ENCODE peak calls at places on chromosomes 13 and 19, in ten cellular contexts. One of them, this sample, is unnamed.
A peak's percentile ranks its signal among the peaks of the same experiment; 100 is the strongest.

GRCh38 chr19:56838930-56839664 is 1.4 kb downstream of the PEG3 start:
- DNase-seq in WERI-Rb-1: peak; percentile 98
- DNase-seq in ovary: peak; percentile 97
- DNase-seq in OCI-LY7: no peak
- DNase-seq in colonic mucosa: peak; percentile 72
- DNase-seq in neural crest cell: no peak
- DNase-seq in breast epithelium: peak; percentile 99
- DNase-seq in mesothelial cell of epicardium: no peak
- DNase-seq in GM10248: no peak
- DNase-seq in fibroblast of pulmonary artery: peak; percentile 77
- DNase-seq in this sample: no peak

GRCh38 chr13:46383383-46383782 is 3.7 kb downstream of the RUBCNL start:
- DNase-seq in ovary: no peak
- DNase-seq in OCI-LY7: peak; percentile 89
- DNase-seq in fibroblast of pulmonary artery: no peak
- DNase-seq in GM10248: no peak
- DNase-seq in WERI-Rb-1: no peak
- DNase-seq in breast epithelium: no peak
- DNase-seq in neural crest cell: no peak
- DNase-seq in mesothelial cell of epicardium: no peak
- DNase-seq in colonic mucosa: no peak
- DNase-seq in this sample: no peak

GRCh38 chr19:16373989-16374388 is 49.4 kb downstream of the KLF2 start:
- DNase-seq in GM10248: no peak
- DNase-seq in ovary: no peak
- DNase-seq in breast epithelium: no peak
- DNase-seq in WERI-Rb-1: no peak
- DNase-seq in neural crest cell: no peak
- DNase-seq in mesothelial cell of epicardium: no peak
- DNase-seq in colonic mucosa: no peak
- DNase-seq in fibroblast of pulmonary artery: no peak
- DNase-seq in OCI-LY7: no peak
- DNase-seq in this sample: no peak

GRCh38 chr19:33297401-33298145 is 4.8 kb downstream of the CEBPA start:
- DNase-seq in breast epithelium: no peak
- DNase-seq in colonic mucosa: no peak
- DNase-seq in OCI-LY7: no peak
- DNase-seq in WERI-Rb-1: no peak
- DNase-seq in mesothelial cell of epicardium: no peak
- DNase-seq in neural crest cell: no peak
- DNase-seq in ovary: no peak
- DNase-seq in GM10248: no peak
- DNase-seq in fibroblast of pulmonary artery: no peak
- DNase-seq in this sample: no peak

GRCh38 chr19:10562609-10563008 is 3.2 kb downstream of the KRI1 start:
- DNase-seq in WERI-Rb-1: no peak
- DNase-seq in neural crest cell: no peak
- DNase-seq in breast epithelium: no peak
- DNase-seq in fibroblast of pulmonary artery: no peak
- DNase-seq in mesothelial cell of epicardium: no peak
- DNase-seq in GM10248: no peak
- DNase-seq in ovary: no peak
- DNase-seq in colonic mucosa: no peak
- DNase-seq in OCI-LY7: no peak
- DNase-seq in this sample: no peak

GRCh38 chr19:35585844-35586243 is at the start of gene PMIS2:
- DNase-seq in colonic mucosa: no peak
- DNase-seq in mesothelial cell of epicardium: no peak
- DNase-seq in breast epithelium: no peak
- DNase-seq in ovary: no peak
- DNase-seq in fibroblast of pulmonary artery: no peak
- DNase-seq in OCI-LY7: peak; percentile 37
- DNase-seq in neural crest cell: no peak
- DNase-seq in WERI-Rb-1: peak; percentile 21
- DNase-seq in GM10248: no peak
- DNase-seq in this sample: no peak

GRCh38 chr13:57627663-57628062 is 3.9 kb upstream of the PCDH17 start:
- DNase-seq in WERI-Rb-1: no peak
- DNase-seq in mesothelial cell of epicardium: no peak
- DNase-seq in neural crest cell: no peak
- DNase-seq in OCI-LY7: peak; percentile 43
- DNase-seq in breast epithelium: no peak
- DNase-seq in ovary: no peak
- DNase-seq in fibroblast of pulmonary artery: peak; percentile 51
- DNase-seq in colonic mucosa: no peak
- DNase-seq in GM10248: no peak
- DNase-seq in this sample: peak; percentile 46

GRCh38 chr13:76879211-76879875 is 6.9 kb downstream of the KCTD12 start:
- DNase-seq in ovary: peak; percentile 27
- DNase-seq in OCI-LY7: no peak
- DNase-seq in mesothelial cell of epicardium: no peak
- DNase-seq in breast epithelium: peak; percentile 57
- DNase-seq in fibroblast of pulmonary artery: peak; percentile 96
- DNase-seq in neural crest cell: no peak
- DNase-seq in GM10248: peak; percentile 53
- DNase-seq in colonic mucosa: peak; percentile 46
- DNase-seq in WERI-Rb-1: no peak
- DNase-seq in this sample: peak; percentile 56

GRCh38 chr13:77554079-77554478 is 18.6 kb downstream of the SCEL start:
- DNase-seq in breast epithelium: no peak
- DNase-seq in WERI-Rb-1: no peak
- DNase-seq in mesothelial cell of epicardium: no peak
- DNase-seq in neural crest cell: no peak
- DNase-seq in GM10248: no peak
- DNase-seq in ovary: no peak
- DNase-seq in fibroblast of pulmonary artery: no peak
- DNase-seq in OCI-LY7: no peak
- DNase-seq in colonic mucosa: no peak
- DNase-seq in this sample: no peak

GRCh38 chr19:35095667-35096368 is 19.8 kb upstream of the FXYD3 start:
- DNase-seq in breast epithelium: peak; percentile 66
- DNase-seq in ovary: no peak
- DNase-seq in mesothelial cell of epicardium: no peak
- DNase-seq in colonic mucosa: no peak
- DNase-seq in neural crest cell: no peak
- DNase-seq in GM10248: no peak
- DNase-seq in WERI-Rb-1: peak; percentile 96
- DNase-seq in fibroblast of pulmonary artery: no peak
- DNase-seq in OCI-LY7: no peak
- DNase-seq in this sample: no peak

GRCh38 chr13:78177306-78177705 is 258.7 kb upstream of the EDNRB start:
- DNase-seq in GM10248: no peak
- DNase-seq in fibroblast of pulmonary artery: no peak
- DNase-seq in mesothelial cell of epicardium: no peak
- DNase-seq in OCI-LY7: no peak
- DNase-seq in neural crest cell: no peak
- DNase-seq in ovary: no peak
- DNase-seq in WERI-Rb-1: no peak
- DNase-seq in colonic mucosa: no peak
- DNase-seq in breast epithelium: no peak
- DNase-seq in this sample: no peak

GRCh38 chr19:50205681-50206138 is 2.3 kb downstream of the MYH14 start:
- DNase-seq in GM10248: no peak
- DNase-seq in OCI-LY7: no peak
- DNase-seq in ovary: no peak
- DNase-seq in fibroblast of pulmonary artery: no peak
- DNase-seq in colonic mucosa: peak; percentile 94
- DNase-seq in WERI-Rb-1: no peak
- DNase-seq in breast epithelium: peak; percentile 71
- DNase-seq in mesothelial cell of epicardium: no peak
- DNase-seq in neural crest cell: no peak
- DNase-seq in this sample: no peak

GRCh38 chr19:49916839-49917733 is 11.9 kb upstream of the ATF5 start:
- DNase-seq in ovary: no peak
- DNase-seq in GM10248: peak; percentile 43
- DNase-seq in neural crest cell: no peak
- DNase-seq in mesothelial cell of epicardium: no peak
- DNase-seq in WERI-Rb-1: no peak
- DNase-seq in fibroblast of pulmonary artery: no peak
- DNase-seq in OCI-LY7: no peak
- DNase-seq in colonic mucosa: no peak
- DNase-seq in breast epithelium: no peak
- DNase-seq in this sample: peak; percentile 52

GRCh38 chr13:111901301-111901905 is 165.5 kb upstream of the SOX1 start:
- DNase-seq in GM10248: no peak
- DNase-seq in fibroblast of pulmonary artery: no peak
- DNase-seq in OCI-LY7: no peak
- DNase-seq in WERI-Rb-1: no peak
- DNase-seq in mesothelial cell of epicardium: no peak
- DNase-seq in breast epithelium: no peak
- DNase-seq in ovary: no peak
- DNase-seq in neural crest cell: no peak
- DNase-seq in colonic mucosa: no peak
- DNase-seq in this sample: no peak

GRCh38 chr13:20988033-20988908 is 73.1 kb downstream of the LATS2 start:
- DNase-seq in OCI-LY7: no peak
- DNase-seq in fibroblast of pulmonary artery: no peak
- DNase-seq in neural crest cell: no peak
- DNase-seq in breast epithelium: no peak
- DNase-seq in colonic mucosa: no peak
- DNase-seq in ovary: no peak
- DNase-seq in WERI-Rb-1: no peak
- DNase-seq in mesothelial cell of epicardium: no peak
- DNase-seq in GM10248: no peak
- DNase-seq in this sample: no peak
- TF ChIP-seq CTCF in OCI-LY7: no peak
- TF ChIP-seq CTCF in fibroblast of pulmonary artery: no peak
- TF ChIP-seq CTCF in neural crest cell: no peak
- TF ChIP-seq CTCF in breast epithelium: no peak
- TF ChIP-seq CTCF in colonic mucosa: no peak
- TF ChIP-seq CTCF in ovary: no peak
- TF ChIP-seq CTCF in WERI-Rb-1: no peak
- TF ChIP-seq CTCF in mesothelial cell of epicardium: no peak
- TF ChIP-seq CTCF in GM10248: no peak
- TF ChIP-seq CTCF in this sample: no peak

GRCh38 chr13:32164622-32165268 is 133.2 kb downstream of the FRY start:
- DNase-seq in fibroblast of pulmonary artery: peak; percentile 82
- DNase-seq in WERI-Rb-1: peak; percentile 70
- DNase-seq in mesothelial cell of epicardium: no peak
- DNase-seq in breast epithelium: no peak
- DNase-seq in colonic mucosa: peak; percentile 48
- DNase-seq in ovary: no peak
- DNase-seq in neural crest cell: peak; percentile 32
- DNase-seq in OCI-LY7: peak; percentile 69
- DNase-seq in GM10248: peak; percentile 22
- DNase-seq in this sample: peak; percentile 14
- TF ChIP-seq CTCF in fibroblast of pulmonary artery: peak; percentile 86
- TF ChIP-seq CTCF in WERI-Rb-1: peak; percentile 77
- TF ChIP-seq CTCF in mesothelial cell of epicardium: peak; percentile 36
- TF ChIP-seq CTCF in breast epithelium: no peak
- TF ChIP-seq CTCF in colonic mucosa: peak; percentile 27
- TF ChIP-seq CTCF in ovary: no peak
- TF ChIP-seq CTCF in neural crest cell: peak; percentile 75
- TF ChIP-seq CTCF in OCI-LY7: peak; percentile 82
- TF ChIP-seq CTCF in GM10248: no peak
- TF ChIP-seq CTCF in this sample: no peak

GRCh38 chr19:47156861-47157454 is 26.3 kb downstream of the SAE1 start:
- DNase-seq in breast epithelium: no peak
- DNase-seq in neural crest cell: no peak
- DNase-seq in ovary: no peak
- DNase-seq in mesothelial cell of epicardium: no peak
- DNase-seq in OCI-LY7: no peak
- DNase-seq in GM10248: peak; percentile 36
- DNase-seq in colonic mucosa: no peak
- DNase-seq in fibroblast of pulmonary artery: no peak
- DNase-seq in WERI-Rb-1: no peak
- DNase-seq in this sample: peak; percentile 39

GRCh38 chr19:47158367-47158791 is 27.7 kb downstream of the SAE1 start:
- DNase-seq in ovary: no peak
- DNase-seq in breast epithelium: peak; percentile 19
- DNase-seq in colonic mucosa: peak; percentile 27
- DNase-seq in GM10248: no peak
- DNase-seq in neural crest cell: no peak
- DNase-seq in WERI-Rb-1: no peak
- DNase-seq in mesothelial cell of epicardium: no peak
- DNase-seq in OCI-LY7: no peak
- DNase-seq in fibroblast of pulmonary artery: no peak
- DNase-seq in this sample: no peak

GRCh38 chr19:47155141-47155540 is 24.5 kb downstream of the SAE1 start:
- DNase-seq in fibroblast of pulmonary artery: peak; percentile 52
- DNase-seq in WERI-Rb-1: no peak
- DNase-seq in GM10248: no peak
- DNase-seq in colonic mucosa: peak; percentile 43
- DNase-seq in mesothelial cell of epicardium: no peak
- DNase-seq in breast epithelium: no peak
- DNase-seq in neural crest cell: no peak
- DNase-seq in OCI-LY7: no peak
- DNase-seq in ovary: no peak
- DNase-seq in this sample: no peak

GRCh38 chr19:47158879-47159509 is 28.4 kb downstream of the SAE1 start:
- DNase-seq in WERI-Rb-1: no peak
- DNase-seq in breast epithelium: no peak
- DNase-seq in colonic mucosa: no peak
- DNase-seq in neural crest cell: no peak
- DNase-seq in GM10248: no peak
- DNase-seq in mesothelial cell of epicardium: no peak
- DNase-seq in ovary: no peak
- DNase-seq in fibroblast of pulmonary artery: peak; percentile 36
- DNase-seq in OCI-LY7: no peak
- DNase-seq in this sample: no peak

GRCh38 chr19:47157455-47158321 is 27.1 kb downstream of the SAE1 start:
- DNase-seq in neural crest cell: peak; percentile 47
- DNase-seq in ovary: no peak
- DNase-seq in GM10248: no peak
- DNase-seq in breast epithelium: peak; percentile 58
- DNase-seq in fibroblast of pulmonary artery: peak; percentile 86
- DNase-seq in OCI-LY7: peak; percentile 31
- DNase-seq in mesothelial cell of epicardium: no peak
- DNase-seq in WERI-Rb-1: no peak
- DNase-seq in colonic mucosa: peak; percentile 62
- DNase-seq in this sample: no peak
- TF ChIP-seq CTCF in neural crest cell: peak; percentile 55
- TF ChIP-seq CTCF in ovary: no peak
- TF ChIP-seq CTCF in GM10248: no peak
- TF ChIP-seq CTCF in breast epithelium: peak; percentile 28
- TF ChIP-seq CTCF in fibroblast of pulmonary artery: peak; percentile 12
- TF ChIP-seq CTCF in OCI-LY7: no peak
- TF ChIP-seq CTCF in mesothelial cell of epicardium: peak; percentile 21
- TF ChIP-seq CTCF in WERI-Rb-1: no peak
- TF ChIP-seq CTCF in colonic mucosa: no peak
- TF ChIP-seq CTCF in this sample: no peak

DNA sequence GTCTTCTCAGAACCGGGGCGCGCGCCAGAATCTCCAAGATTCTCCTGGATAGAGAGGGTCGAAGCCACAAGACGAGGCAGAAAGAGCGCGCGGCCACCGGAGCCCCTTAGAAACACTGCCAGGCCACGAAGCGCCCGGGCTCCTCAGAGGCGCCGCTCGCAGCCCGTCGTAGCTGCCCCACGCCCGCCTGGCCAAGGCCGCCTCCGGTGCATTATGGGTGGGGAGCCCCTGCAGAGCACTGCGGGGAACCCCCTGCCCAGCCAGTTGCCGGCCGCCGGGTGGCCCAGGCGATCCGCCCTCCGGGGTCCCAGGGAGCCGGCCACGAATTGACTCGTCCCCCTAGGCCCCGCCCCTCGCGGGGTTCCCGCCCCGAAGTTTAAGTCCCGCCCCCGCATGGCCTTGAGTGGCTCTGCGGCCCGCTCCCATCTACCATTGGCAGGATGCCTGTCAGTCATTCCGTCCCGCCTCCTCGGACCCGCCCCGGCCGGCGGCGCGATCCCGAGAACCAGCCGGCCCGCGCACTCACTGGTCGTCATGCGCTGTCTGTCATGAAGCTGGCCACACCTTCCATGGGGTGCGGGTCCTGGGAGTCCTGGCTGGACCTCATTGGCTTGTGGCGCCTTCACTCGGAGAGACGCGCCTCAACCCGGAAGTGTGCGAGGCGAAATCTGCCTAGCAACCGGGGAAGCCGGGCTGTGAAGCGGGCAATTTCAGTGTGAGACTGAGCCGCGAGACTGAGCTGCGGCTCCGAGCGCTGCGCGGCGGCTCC is 20.2 kb upstream of the GATAD2A start:
- DNase-seq in WERI-Rb-1: peak; percentile 99
- DNase-seq in mesothelial cell of epicardium: peak; percentile 99
- DNase-seq in ovary: peak; percentile 100
- DNase-seq in colonic mucosa: peak; percentile 100
- DNase-seq in breast epithelium: peak; percentile 100
- DNase-seq in neural crest cell: peak; percentile 98
- DNase-seq in fibroblast of pulmonary artery: peak; percentile 100
- DNase-seq in GM10248: peak; percentile 98
- DNase-seq in OCI-LY7: peak; percentile 100
- DNase-seq in this sample: peak; percentile 98
- TF ChIP-seq CTCF in WERI-Rb-1: no peak
- TF ChIP-seq CTCF in mesothelial cell of epicardium: no peak
- TF ChIP-seq CTCF in ovary: no peak
- TF ChIP-seq CTCF in colonic mucosa: no peak
- TF ChIP-seq CTCF in breast epithelium: no peak
- TF ChIP-seq CTCF in neural crest cell: no peak
- TF ChIP-seq CTCF in fibroblast of pulmonary artery: no peak
- TF ChIP-seq CTCF in GM10248: peak; percentile 23
- TF ChIP-seq CTCF in OCI-LY7: no peak
- TF ChIP-seq CTCF in this sample: peak; percentile 16